ENCODE peak calls at places on chromosomes 4 and X, in nine cellular contexts. Z is SW480; O is effector memory CD4-positive, alpha-beta T cell; U is HCT116; B is mesenchymal stem cell; S is CD8-positive, alpha-beta memory T cell; A is neural crest cell; N is uterus; J is brain microvascular endothelial cell. H is an unnamed sample.

GRCh38 chrX:18894156-18894555 is 89.8 kb downstream of the PHKA2 start:
- DNase-seq in Z (no peak), O (no peak), U (no peak), B (no peak), S (no peak), A (no peak), N (no peak), J (no peak), H (no peak)

GRCh38 chr4:119628281-119629141 is at the start of gene PDE5A:
- DNase-seq in Z (peak; percentile 88), O (peak; percentile 53), U (peak; percentile 70), B (peak; percentile 85), S (peak; percentile 63), A (peak; percentile 80), N (peak; percentile 61), J (peak; percentile 61), H (peak; percentile 60)

GRCh38 chr4:48375651-48376291 is 34.4 kb downstream of the SLAIN2 start:
- DNase-seq in Z (no peak), O (no peak), U (peak; percentile 1), B (peak; percentile 89), S (no peak), A (no peak), N (no peak), J (peak; percentile 91), H (no peak)

GRCh38 chrX:12488220-12488619 is 303.0 kb upstream of the PRPS2 start:
- DNase-seq in Z (no peak), O (no peak), U (no peak), B (no peak), S (no peak), A (no peak), N (no peak), J (no peak), H (no peak)

GRCh38 chrX:29299689-29300088 is 712.4 kb downstream of the IL1RAPL1 start:
- DNase-seq in Z (peak; percentile 28), O (no peak), U (peak; percentile 15), B (peak; percentile 10), S (no peak), A (no peak), N (no peak), J (no peak), H (no peak)

GRCh38 chrX:100512471-100512870 is 72.3 kb upstream of the TNMD start:
- DNase-seq in Z (peak; percentile 9), O (no peak), U (peak; percentile 1), B (peak; percentile 6), S (no peak), A (no peak), N (no peak), J (no peak), H (no peak)

GRCh38 chr4:84916233-84916632 is 50.3 kb downstream of the WDFY3 start:
- DNase-seq in Z (no peak), O (no peak), U (no peak), B (peak; percentile 18), S (no peak), A (no peak), N (no peak), J (no peak), H (no peak)

GRCh38 chrX:75061701-75062100 is 94.4 kb downstream of the ABCB7 start:
- DNase-seq in Z (no peak), O (no peak), U (no peak), B (peak; percentile 2), S (no peak), A (no peak), N (no peak), J (no peak), H (no peak)

GRCh38 chrX:126701380-126701779 is 118.1 kb upstream of the PRR32 start:
- DNase-seq in Z (no peak), O (no peak), U (no peak), B (no peak), S (no peak), A (no peak), N (no peak), J (no peak), H (no peak)

GRCh38 chrX:147498796-147499195 is 412.9 kb upstream of the FMR1 start:
- DNase-seq in Z (no peak), O (no peak), U (no peak), B (no peak), S (no peak), A (no peak), N (no peak), J (no peak), H (no peak)

GRCh38 chr4:165928601-165929000 is 55.6 kb downstream of the TLL1 start:
- DNase-seq in Z (no peak), O (no peak), U (no peak), B (no peak), S (no peak), A (no peak), N (no peak), J (no peak), H (no peak)

GRCh38 chr4:8817813-8818062 is 53.9 kb downstream of the HMX1 start:
- DNase-seq in Z (no peak), O (no peak), U (no peak), B (no peak), S (no peak), A (no peak), N (no peak), J (no peak), H (no peak)

GRCh38 chrX:39418132-39418935 is 617.1 kb downstream of the MID1IP1 start:
- DNase-seq in Z (no peak), O (no peak), U (no peak), B (peak; percentile 43), S (no peak), A (no peak), N (peak; percentile 50), J (no peak), H (no peak)

GRCh38 chr4:57492479-57492878 is 382.3 kb upstream of the IGFBP7 start:
- DNase-seq in Z (no peak), O (no peak), U (no peak), B (no peak), S (no peak), A (no peak), N (no peak), J (peak; percentile 9), H (no peak)

GRCh38 chr4:88613417-88613875 is 21.2 kb downstream of the HERC3 start:
- DNase-seq in Z (no peak), O (peak; percentile 30), U (no peak), B (no peak), S (peak; percentile 7), A (no peak), N (no peak), J (no peak), H (peak; percentile 61)

GRCh38 chrX:78199851-78200250 is 60.4 kb upstream of the TAF9B start:
- DNase-seq in Z (peak; percentile 49), O (no peak), U (peak; percentile 8), B (peak; percentile 6), S (no peak), A (no peak), N (no peak), J (peak; percentile 7), H (no peak)

GRCh38 chr4:114599231-114600065 is 841 bp downstream of the UGT8 start:
- DNase-seq in Z (peak; percentile 42), O (no peak), U (peak; percentile 15), B (peak; percentile 11), S (no peak), A (peak; percentile 27), N (no peak), J (no peak), H (no peak)

GRCh38 chr4:144115519-144115918 is 25.0 kb downstream of the GYPA start:
- DNase-seq in Z (no peak), O (no peak), U (no peak), B (no peak), S (no peak), A (no peak), N (no peak), J (no peak), H (no peak)

GRCh38 chr4:102554482-102554881 is 53.3 kb downstream of the NFKB1 start:
- DNase-seq in Z (no peak), O (no peak), U (no peak), B (peak; percentile 71), S (no peak), A (no peak), N (peak; percentile 74), J (peak; percentile 81), H (no peak)

GRCh38 chrX:134580947-134581346 is 77.3 kb downstream of the PLAC1 start:
- DNase-seq in Z (no peak), O (no peak), U (no peak), B (no peak), S (no peak), A (no peak), N (no peak), J (no peak), H (no peak)

GRCh38 chr4:53478671-53479456 is 101.4 kb downstream of the FIP1L1 start:
- DNase-seq in Z (no peak), O (no peak), U (no peak), B (peak; percentile 60), S (no peak), A (no peak), N (no peak), J (peak; percentile 85), H (no peak)

GRCh38 chr4:78058591-78059523 is 1.7 kb downstream of the FRAS1 start:
- DNase-seq in Z (peak; percentile 45), O (no peak), U (no peak), B (peak; percentile 36), S (no peak), A (peak; percentile 44), N (peak; percentile 17), J (peak; percentile 9), H (no peak)

GRCh38 chr4:6134612-6135220 is 65.6 kb downstream of the JAKMIP1 start:
- DNase-seq in Z (peak; percentile 24), O (peak; percentile 17), U (peak; percentile 51), B (no peak), S (peak; percentile 47), A (no peak), N (no peak), J (no peak), H (peak; percentile 6)

GRCh38 chrX:40094041-40094899 is 3.5 kb downstream of the BCOR start:
- DNase-seq in Z (no peak), O (no peak), U (no peak), B (peak; percentile 85), S (peak; percentile 11), A (no peak), N (peak; percentile 60), J (no peak), H (no peak)

GRCh38 chrX:152037183-152037582 is 62.7 kb upstream of the GABRE start:
- DNase-seq in Z (no peak), O (no peak), U (no peak), B (no peak), S (no peak), A (no peak), N (no peak), J (no peak), H (no peak)

GRCh38 chr4:77473509-77473908 is 132.1 kb upstream of the CXCL13 start:
- DNase-seq in Z (peak; percentile 14), O (no peak), U (peak; percentile 39), B (no peak), S (no peak), A (no peak), N (no peak), J (no peak), H (no peak)

GRCh38 chr4:89438102-89438831 is 130.7 kb upstream of the GPRIN3 start:
- DNase-seq in Z (peak; percentile 3), O (peak; percentile 11), U (peak; percentile 72), B (peak; percentile 67), S (peak; percentile 19), A (no peak), N (no peak), J (peak; percentile 4), H (peak; percentile 19)

GRCh38 chrX:129845616-129846190 is 2.0 kb upstream of the ZDHHC9 start:
- DNase-seq in Z (peak; percentile 81), O (no peak), U (peak; percentile 51), B (no peak), S (no peak), A (no peak), N (no peak), J (no peak), H (no peak)

GRCh38 chr4:54568184-54568583 is 89.6 kb upstream of the KIT start:
- DNase-seq in Z (no peak), O (no peak), U (no peak), B (peak; percentile 83), S (no peak), A (no peak), N (no peak), J (peak; percentile 49), H (no peak)

H was measured in immature natural killer cell.